ENCODE peak calls at places on chromosomes 11 and 22, in four cellular contexts. U is IMR-90, D is uterus, L is BE2C. P is an unnamed sample.

GRCh38 chr11:130831506-130832385 is 84.5 kb downstream of the SNX19 start:
- DNase-seq in U (peak), D (no peak), L (no peak), P (no peak)

GRCh38 chr22:37510046-37510445 is 9.2 kb downstream of the CARD10 start:
- DNase-seq in U (no peak), D (no peak), L (no peak), P (no peak)

GRCh38 chr11:97454988-97455387 is 1065.2 kb downstream of the JRKL start:
- DNase-seq in U (no peak), D (no peak), L (no peak), P (no peak)

GRCh38 chr22:36938028-36938425 is 24.6 kb downstream of the CSF2RB start:
- DNase-seq in U (no peak), D (no peak), L (no peak), P (no peak)

GRCh38 chr11:41851743-41852142 is 392.3 kb upstream of the LRRC4C start:
- DNase-seq in U (no peak), D (no peak), L (no peak), P (no peak)

GRCh38 chr22:31253949-31254348 is 38.3 kb downstream of the PIK3IP1 start:
- DNase-seq in U (no peak), D (no peak), L (no peak), P (peak)

GRCh38 chr11:88656960-88657738 is 319.6 kb upstream of the CTSC start:
- DNase-seq in U (no peak), D (no peak), L (no peak), P (no peak)

GRCh38 chr22:40324468-40325305 is 21.6 kb upstream of the ADSL start:
- DNase-seq in U (no peak), D (no peak), L (no peak), P (no peak)

GRCh38 chr11:9747816-9748215 is 83.9 kb downstream of the SWAP70 start:
- DNase-seq in U (no peak), D (no peak), L (no peak), P (no peak)

GRCh38 chr11:35932641-35933571 is 11.0 kb upstream of the LDLRAD3 start:
- DNase-seq in U (peak), D (no peak), L (no peak), P (no peak)

GRCh38 chr11:75668508-75669297 is at the start of gene MAP6:
- DNase-seq in U (no peak), D (peak), L (peak), P (no peak)

GRCh38 chr22:19815093-19815822 is 39.4 kb downstream of the GNB1L start:
- DNase-seq in U (no peak), D (no peak), L (no peak), P (no peak)

GRCh38 chr11:11568651-11569229 is 53.1 kb downstream of the GALNT18 start:
- DNase-seq in U (peak), D (no peak), L (no peak), P (no peak)

GRCh38 chr11:67293090-67293489 is 4.0 kb downstream of the ANKRD13D start:
- DNase-seq in U (peak), D (no peak), L (no peak), P (no peak)

GRCh38 chr22:44165286-44165874 is 15.3 kb upstream of the PARVG start:
- DNase-seq in U (no peak), D (no peak), L (no peak), P (no peak)

GRCh38 chr22:36288571-36289405 is 35.9 kb downstream of the APOL1 start:
- DNase-seq in U (no peak), D (no peak), L (no peak), P (no peak)

GRCh38 chr11:83011333-83012167 is 60.1 kb downstream of the RAB30 start:
- DNase-seq in U (no peak), D (no peak), L (no peak), P (no peak)

GRCh38 chr22:35266277-35266676 is 9.0 kb downstream of the HMGXB4 start:
- DNase-seq in U (no peak), D (no peak), L (no peak), P (no peak)

GRCh38 chr11:128313931-128314330 is 273.4 kb downstream of the ETS1 start:
- DNase-seq in U (no peak), D (no peak), L (no peak), P (no peak)

GRCh38 chr11:71135112-71135511 is 117.3 kb downstream of the SHANK2 start:
- DNase-seq in U (no peak), D (no peak), L (no peak), P (no peak)

GRCh38 chr11:789951-790350 is at the start of gene CEND1:
- DNase-seq in U (peak), D (peak), L (peak), P (no peak)

GRCh38 chr11:315516-315994 is 1.7 kb downstream of the IFITM1 start:
- DNase-seq in U (no peak), D (no peak), L (no peak), P (no peak)

GRCh38 chr11:47354913-47355282 is 2.4 kb upstream of the MYBPC3 start:
- DNase-seq in U (no peak), D (no peak), L (no peak), P (peak)

GRCh38 chr22:27212617-27213177 is 555.3 kb downstream of the MIAT start:
- DNase-seq in U (peak), D (peak), L (peak), P (peak)

GRCh38 chr11:134656861-134657540 is 245.0 kb upstream of the B3GAT1 start:
- DNase-seq in U (no peak), D (no peak), L (no peak), P (no peak)

GRCh38 chr11:14676068-14676467 is 32.5 kb downstream of the PDE3B start:
- DNase-seq in U (no peak), D (no peak), L (no peak), P (no peak)

GRCh38 chr22:43281400-43281799 is 61.8 kb downstream of the SCUBE1 start:
- DNase-seq in U (no peak), D (no peak), L (no peak), P (no peak)

GRCh38 chr11:559020-559620 is 1.4 kb downstream of the LMNTD2 start:
- DNase-seq in U (no peak), D (no peak), L (no peak), P (no peak)

GRCh38 chr22:24819941-24820461 is 14.0 kb downstream of the SGSM1 start:
- DNase-seq in U (no peak), D (peak), L (peak), P (peak)
- H3K4me3 ChIP-seq in U (no peak), D (no peak), L (no peak), P (no peak)

GRCh38 chr11:113163291-113164030 is 150.9 kb upstream of the TTC12 start:
- DNase-seq in U (no peak), D (no peak), L (no peak), P (no peak)
- TF ChIP-seq CTCF in U (no peak), D (no peak), L (peak), P (peak)

GRCh38 chr11:112073941-112074811 is at the start of the genes NKAPD1 and PIH1D2:
- DNase-seq in U (peak), D (peak), L (peak), P (peak)
- H3K4me3 ChIP-seq in U (peak), D (peak), L (peak), P (peak)

GRCh38 chr11:61187505-61188130 is 15.7 kb upstream of the PGA3 start:
- DNase-seq in U (peak), D (peak), L (peak), P (peak)
- TF ChIP-seq CTCF in U (peak), D (peak), L (peak), P (peak)

DNA sequence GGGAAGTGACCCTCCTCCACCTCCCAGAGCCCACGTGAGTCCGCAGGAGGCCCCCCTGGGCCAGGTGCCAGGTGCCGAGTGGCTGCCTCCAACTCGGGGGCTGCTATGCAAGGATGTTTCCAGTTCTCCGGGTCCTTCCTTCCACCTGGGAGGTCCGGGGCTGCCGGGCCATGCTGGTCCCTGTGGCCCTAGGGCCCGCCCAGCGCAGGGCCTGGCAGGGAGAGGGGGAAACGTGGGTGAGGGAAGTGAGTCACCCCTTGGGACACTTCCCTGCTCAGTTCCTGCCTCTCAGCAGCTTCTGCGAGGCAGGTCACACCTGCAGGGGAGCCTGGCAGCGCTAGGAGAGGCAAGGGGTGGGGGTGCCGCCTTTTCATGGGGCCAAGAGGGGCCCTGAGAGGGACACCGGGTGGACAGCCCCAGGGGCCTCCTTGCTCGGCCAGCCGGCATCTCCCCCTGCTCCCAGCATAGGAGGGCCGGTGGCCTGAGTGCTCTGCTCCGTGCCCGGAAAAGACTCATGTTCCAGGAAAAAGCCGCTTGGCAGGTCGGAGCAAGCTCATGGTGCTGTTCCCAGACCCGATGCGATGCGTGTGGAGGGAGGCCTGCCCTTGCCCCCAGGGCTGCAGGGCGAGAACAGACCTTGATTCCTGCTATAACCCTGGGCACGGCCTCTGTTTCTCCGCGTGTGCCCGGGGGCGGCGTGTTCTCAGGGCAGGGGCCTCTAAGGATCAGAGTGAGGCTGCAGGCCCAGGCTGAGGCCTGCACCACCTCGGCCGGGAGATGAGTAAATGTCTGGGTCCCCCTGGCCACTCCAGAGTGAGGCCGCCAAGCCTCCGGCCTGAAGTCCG is 30.3 kb upstream of the WNT7B start:
- DNase-seq in U (peak), D (peak), L (peak), P (peak)
- H3K4me3 ChIP-seq in U (no peak), D (no peak), L (peak), P (peak)

P was measured in heart right ventricle.